ENCODE peak calls at places on chromosomes 11 and 22, in nine cellular contexts. One of them, this sample, is unnamed.

GRCh38 chr11:108743851-108744250 is 79.0 kb downstream of the DDX10 start:
- DNase-seq in aorta: no peak
- DNase-seq in A549: no peak
- DNase-seq in fibroblast of lung: peak; percentile 67
- DNase-seq in RWPE1: no peak
- DNase-seq in cardiac muscle cell: no peak
- DNase-seq in WERI-Rb-1: no peak
- DNase-seq in OCI-LY7: no peak
- DNase-seq in brain microvascular endothelial cell: no peak
- DNase-seq in this sample: no peak

GRCh38 chr11:112523477-112523876 is 262.8 kb upstream of the PLET1 start:
- DNase-seq in aorta: peak; percentile 68
- DNase-seq in A549: no peak
- DNase-seq in fibroblast of lung: no peak
- DNase-seq in RWPE1: no peak
- DNase-seq in cardiac muscle cell: peak; percentile 47
- DNase-seq in WERI-Rb-1: no peak
- DNase-seq in OCI-LY7: no peak
- DNase-seq in brain microvascular endothelial cell: no peak
- DNase-seq in this sample: no peak

GRCh38 chr11:27552356-27552755 is 45.8 kb upstream of the LIN7C start:
- DNase-seq in aorta: no peak
- DNase-seq in A549: no peak
- DNase-seq in fibroblast of lung: no peak
- DNase-seq in RWPE1: no peak
- DNase-seq in cardiac muscle cell: no peak
- DNase-seq in WERI-Rb-1: peak; percentile 45
- DNase-seq in OCI-LY7: no peak
- DNase-seq in brain microvascular endothelial cell: no peak
- DNase-seq in this sample: no peak

GRCh38 chr22:25564979-25565677 is 653 bp downstream of the GRK3 start:
- DNase-seq in aorta: peak; percentile 58
- DNase-seq in A549: peak; percentile 3
- DNase-seq in fibroblast of lung: no peak
- DNase-seq in RWPE1: no peak
- DNase-seq in cardiac muscle cell: no peak
- DNase-seq in WERI-Rb-1: peak; percentile 44
- DNase-seq in OCI-LY7: peak; percentile 39
- DNase-seq in brain microvascular endothelial cell: no peak
- DNase-seq in this sample: no peak

GRCh38 chr11:61362542-61362875 is 335 bp downstream of the TMEM138 start:
- DNase-seq in aorta: no peak
- DNase-seq in A549: peak; percentile 49
- DNase-seq in fibroblast of lung: peak; percentile 61
- DNase-seq in RWPE1: peak; percentile 47
- DNase-seq in cardiac muscle cell: peak; percentile 55
- DNase-seq in WERI-Rb-1: peak; percentile 25
- DNase-seq in OCI-LY7: peak; percentile 47
- DNase-seq in brain microvascular endothelial cell: peak; percentile 53
- DNase-seq in this sample: no peak

GRCh38 chr11:123580557-123581275 is 73.7 kb downstream of the SCN3B start:
- DNase-seq in aorta: peak; percentile 58
- DNase-seq in A549: peak; percentile 55
- DNase-seq in fibroblast of lung: peak; percentile 26
- DNase-seq in RWPE1: peak; percentile 75
- DNase-seq in cardiac muscle cell: peak; percentile 76
- DNase-seq in WERI-Rb-1: peak; percentile 81
- DNase-seq in OCI-LY7: peak; percentile 63
- DNase-seq in brain microvascular endothelial cell: peak; percentile 31
- DNase-seq in this sample: no peak

GRCh38 chr22:33050614-33051230 is 7.5 kb downstream of the SYN3 start:
- DNase-seq in aorta: no peak
- DNase-seq in A549: no peak
- DNase-seq in fibroblast of lung: no peak
- DNase-seq in RWPE1: no peak
- DNase-seq in cardiac muscle cell: no peak
- DNase-seq in WERI-Rb-1: no peak
- DNase-seq in OCI-LY7: no peak
- DNase-seq in brain microvascular endothelial cell: no peak
- DNase-seq in this sample: no peak

GRCh38 chr11:71489311-71490043 is 36.5 kb downstream of the NADSYN1 start:
- DNase-seq in aorta: no peak
- DNase-seq in A549: peak; percentile 27
- DNase-seq in fibroblast of lung: peak; percentile 22
- DNase-seq in RWPE1: peak; percentile 11
- DNase-seq in cardiac muscle cell: no peak
- DNase-seq in WERI-Rb-1: no peak
- DNase-seq in OCI-LY7: no peak
- DNase-seq in brain microvascular endothelial cell: peak; percentile 72
- DNase-seq in this sample: no peak

GRCh38 chr11:36240746-36241295 is 48.4 kb downstream of the COMMD9 start:
- DNase-seq in aorta: no peak
- DNase-seq in A549: no peak
- DNase-seq in fibroblast of lung: no peak
- DNase-seq in RWPE1: no peak
- DNase-seq in cardiac muscle cell: no peak
- DNase-seq in WERI-Rb-1: no peak
- DNase-seq in OCI-LY7: no peak
- DNase-seq in brain microvascular endothelial cell: no peak
- DNase-seq in this sample: no peak

GRCh38 chr11:111176603-111177002 is 68.9 kb upstream of the POU2AF2 start:
- DNase-seq in aorta: no peak
- DNase-seq in A549: no peak
- DNase-seq in fibroblast of lung: no peak
- DNase-seq in RWPE1: no peak
- DNase-seq in cardiac muscle cell: no peak
- DNase-seq in WERI-Rb-1: no peak
- DNase-seq in OCI-LY7: peak; percentile 52
- DNase-seq in brain microvascular endothelial cell: no peak
- DNase-seq in this sample: no peak

GRCh38 chr11:73726825-73727224 is 34.0 kb downstream of the RAB6A start:
- DNase-seq in aorta: no peak
- DNase-seq in A549: no peak
- DNase-seq in fibroblast of lung: no peak
- DNase-seq in RWPE1: no peak
- DNase-seq in cardiac muscle cell: no peak
- DNase-seq in WERI-Rb-1: no peak
- DNase-seq in OCI-LY7: no peak
- DNase-seq in brain microvascular endothelial cell: no peak
- DNase-seq in this sample: no peak

GRCh38 chr22:29121124-29121523 is 48.3 kb downstream of the KREMEN1 start:
- DNase-seq in aorta: no peak
- DNase-seq in A549: no peak
- DNase-seq in fibroblast of lung: no peak
- DNase-seq in RWPE1: no peak
- DNase-seq in cardiac muscle cell: no peak
- DNase-seq in WERI-Rb-1: no peak
- DNase-seq in OCI-LY7: no peak
- DNase-seq in brain microvascular endothelial cell: no peak
- DNase-seq in this sample: no peak

GRCh38 chr11:118434553-118435232 is 1.6 kb upstream of the KMT2A start:
- DNase-seq in aorta: peak; percentile 55
- DNase-seq in A549: no peak
- DNase-seq in fibroblast of lung: peak; percentile 26
- DNase-seq in RWPE1: peak; percentile 20
- DNase-seq in cardiac muscle cell: peak; percentile 81
- DNase-seq in WERI-Rb-1: peak; percentile 64
- DNase-seq in OCI-LY7: peak; percentile 59
- DNase-seq in brain microvascular endothelial cell: no peak
- DNase-seq in this sample: no peak

DNA sequence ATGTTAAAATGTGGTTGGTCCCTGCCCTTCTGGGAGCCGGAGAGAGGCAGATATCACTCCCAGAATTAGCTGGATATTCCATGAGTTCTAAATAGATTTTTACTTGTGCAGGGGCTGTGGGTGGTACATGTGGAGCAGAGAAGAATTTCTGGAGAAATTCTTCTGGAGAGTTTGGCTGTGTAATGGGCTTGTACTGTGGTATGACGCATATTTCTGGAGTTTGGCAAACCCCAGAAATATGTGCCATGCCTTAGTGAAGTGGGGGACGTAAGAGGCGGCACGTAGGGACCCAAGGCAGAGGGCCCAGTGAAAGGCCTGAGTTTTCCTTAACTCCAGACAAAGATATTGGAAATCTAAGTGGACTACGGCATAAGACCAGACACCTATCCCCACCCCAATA is 51.3 kb upstream of the TBCEL start:
- DNase-seq in aorta: no peak
- DNase-seq in A549: no peak
- DNase-seq in fibroblast of lung: no peak
- DNase-seq in RWPE1: no peak
- DNase-seq in cardiac muscle cell: no peak
- DNase-seq in WERI-Rb-1: no peak
- DNase-seq in OCI-LY7: no peak
- DNase-seq in brain microvascular endothelial cell: no peak
- DNase-seq in this sample: no peak
- H3K27ac ChIP-seq in aorta: no peak overlapping the region
- H3K27ac ChIP-seq in A549: no peak overlapping the region
- H3K27ac ChIP-seq in fibroblast of lung: no peak overlapping the region
- H3K27ac ChIP-seq in RWPE1: no peak overlapping the region
- H3K27ac ChIP-seq in cardiac muscle cell: no peak overlapping the region
- H3K27ac ChIP-seq in WERI-Rb-1: no peak overlapping the region
- H3K27ac ChIP-seq in OCI-LY7: no peak overlapping the region
- H3K27ac ChIP-seq in brain microvascular endothelial cell: no peak overlapping the region
- H3K27ac ChIP-seq in this sample: no peak overlapping the region

DNA sequence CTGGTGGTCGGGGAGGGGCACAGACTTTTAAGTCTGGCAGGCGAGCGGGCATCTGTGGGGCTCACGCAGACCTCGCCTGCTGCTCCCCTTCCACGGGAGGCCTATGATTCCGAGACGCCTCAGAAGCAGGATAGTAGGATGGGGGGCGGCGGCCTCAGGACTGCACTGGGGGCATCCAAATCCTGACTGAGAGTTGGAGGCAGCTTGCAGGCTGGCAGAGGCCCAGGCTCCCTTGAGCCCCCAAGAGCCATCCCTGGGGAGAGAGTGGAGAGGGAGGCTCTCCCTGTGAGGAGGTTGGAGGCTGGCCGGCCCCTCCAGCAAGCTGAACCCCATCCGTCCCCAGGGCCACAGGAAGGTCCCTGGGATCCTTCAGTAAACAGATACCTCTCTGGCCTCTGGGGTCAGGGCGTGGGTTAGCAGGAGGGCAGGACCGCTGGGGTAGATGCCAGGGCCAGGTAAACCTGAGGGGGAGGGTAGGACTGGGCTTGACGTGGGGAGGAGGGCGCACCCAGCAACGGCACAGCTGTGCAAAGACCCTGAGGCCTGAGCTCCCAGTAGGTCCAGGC is 33.3 kb downstream of the SBF1 start:
- DNase-seq in aorta: no peak
- DNase-seq in A549: no peak
- DNase-seq in fibroblast of lung: no peak
- DNase-seq in RWPE1: no peak
- DNase-seq in cardiac muscle cell: no peak
- DNase-seq in WERI-Rb-1: no peak
- DNase-seq in OCI-LY7: no peak
- DNase-seq in brain microvascular endothelial cell: no peak
- DNase-seq in this sample: no peak
- H3K27ac ChIP-seq in aorta: no peak overlapping the region
- H3K27ac ChIP-seq in A549: no peak overlapping the region
- H3K27ac ChIP-seq in fibroblast of lung: no peak overlapping the region
- H3K27ac ChIP-seq in RWPE1: peak overlapping the region; percentile 57
- H3K27ac ChIP-seq in cardiac muscle cell: no peak overlapping the region
- H3K27ac ChIP-seq in WERI-Rb-1: no peak overlapping the region
- H3K27ac ChIP-seq in OCI-LY7: no peak overlapping the region
- H3K27ac ChIP-seq in brain microvascular endothelial cell: no peak overlapping the region
- H3K27ac ChIP-seq in this sample: no peak overlapping the region

GRCh38 chr11:65861533-65862183 is 1.4 kb downstream of the MUS81 start:
- DNase-seq in aorta: peak; percentile 46
- DNase-seq in A549: no peak
- DNase-seq in fibroblast of lung: no peak
- DNase-seq in RWPE1: no peak
- DNase-seq in cardiac muscle cell: no peak
- DNase-seq in WERI-Rb-1: peak; percentile 13
- DNase-seq in OCI-LY7: no peak
- DNase-seq in brain microvascular endothelial cell: no peak
- DNase-seq in this sample: no peak
- H3K27ac ChIP-seq in aorta: no peak overlapping the region
- H3K27ac ChIP-seq in A549: peak overlapping the region; percentile 96
- H3K27ac ChIP-seq in fibroblast of lung: peak overlapping the region; percentile 98
- H3K27ac ChIP-seq in RWPE1: peak overlapping the region; percentile 98
- H3K27ac ChIP-seq in cardiac muscle cell: peak overlapping the region; percentile 99
- H3K27ac ChIP-seq in WERI-Rb-1: peak overlapping the region; percentile 99
- H3K27ac ChIP-seq in OCI-LY7: peak overlapping the region; percentile 93
- H3K27ac ChIP-seq in brain microvascular endothelial cell: peak overlapping the region; percentile 93
- H3K27ac ChIP-seq in this sample: peak overlapping the region; percentile 96

GRCh38 chr11:46332568-46333128 is 14.6 kb upstream of the DGKZ start:
- DNase-seq in aorta: no peak
- DNase-seq in A549: no peak
- DNase-seq in fibroblast of lung: no peak
- DNase-seq in RWPE1: no peak
- DNase-seq in cardiac muscle cell: peak; percentile 67
- DNase-seq in WERI-Rb-1: no peak
- DNase-seq in OCI-LY7: no peak
- DNase-seq in brain microvascular endothelial cell: no peak
- DNase-seq in this sample: no peak
- H3K27ac ChIP-seq in aorta: no peak overlapping the region
- H3K27ac ChIP-seq in A549: peak overlapping the region; percentile 30
- H3K27ac ChIP-seq in fibroblast of lung: no peak overlapping the region
- H3K27ac ChIP-seq in RWPE1: no peak overlapping the region
- H3K27ac ChIP-seq in cardiac muscle cell: no peak overlapping the region
- H3K27ac ChIP-seq in WERI-Rb-1: no peak overlapping the region
- H3K27ac ChIP-seq in OCI-LY7: no peak overlapping the region
- H3K27ac ChIP-seq in brain microvascular endothelial cell: no peak overlapping the region
- H3K27ac ChIP-seq in this sample: no peak overlapping the region

DNA sequence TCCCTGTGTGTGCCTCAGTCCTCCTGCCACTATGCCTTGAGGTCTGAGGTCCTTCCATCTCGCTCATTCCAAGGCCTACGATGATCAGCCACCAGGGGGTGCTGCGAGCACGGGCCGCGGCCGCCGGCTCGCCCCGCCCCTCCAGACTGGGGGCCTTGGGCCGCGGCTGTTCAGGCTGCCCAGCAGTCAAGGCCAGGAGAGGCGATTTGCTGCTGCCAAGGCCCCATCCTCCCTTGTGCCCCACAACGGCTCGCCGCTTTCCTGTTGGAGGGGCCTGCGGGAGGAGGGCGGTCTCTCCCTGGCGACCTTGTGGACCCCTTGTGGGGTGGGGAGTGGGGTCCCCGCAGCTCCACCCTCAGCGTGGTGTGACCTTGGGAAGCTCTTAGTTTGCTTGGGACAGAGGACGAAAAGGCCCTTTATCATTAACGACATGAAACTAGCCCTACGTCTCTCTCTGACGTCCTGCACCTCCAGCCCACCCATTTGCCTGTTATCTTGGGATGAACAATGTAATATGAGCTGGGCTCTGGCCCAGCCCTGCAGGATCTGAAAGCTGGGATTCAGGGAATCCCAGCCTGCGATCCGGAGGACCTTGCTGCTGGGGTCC is 5.4 kb upstream of the GALR3 start:
- DNase-seq in aorta: peak; percentile 86
- DNase-seq in A549: peak; percentile 69
- DNase-seq in fibroblast of lung: peak; percentile 78
- DNase-seq in RWPE1: peak; percentile 64
- DNase-seq in cardiac muscle cell: peak; percentile 92
- DNase-seq in WERI-Rb-1: peak; percentile 81
- DNase-seq in OCI-LY7: peak; percentile 76
- DNase-seq in brain microvascular endothelial cell: peak; percentile 72
- DNase-seq in this sample: no peak
- H3K27ac ChIP-seq in aorta: no peak overlapping the region
- H3K27ac ChIP-seq in A549: peak overlapping the region; percentile 88
- H3K27ac ChIP-seq in fibroblast of lung: peak overlapping the region; percentile 65
- H3K27ac ChIP-seq in RWPE1: peak overlapping the region; percentile 65
- H3K27ac ChIP-seq in cardiac muscle cell: peak overlapping the region; percentile 86
- H3K27ac ChIP-seq in WERI-Rb-1: no peak overlapping the region
- H3K27ac ChIP-seq in OCI-LY7: no peak overlapping the region
- H3K27ac ChIP-seq in brain microvascular endothelial cell: peak overlapping the region; percentile 61
- H3K27ac ChIP-seq in this sample: no peak overlapping the region

GRCh38 chr22:42626951-42627625 is 12.4 kb upstream of the POLDIP3 start:
- DNase-seq in aorta: no peak
- DNase-seq in A549: no peak
- DNase-seq in fibroblast of lung: no peak
- DNase-seq in RWPE1: no peak
- DNase-seq in cardiac muscle cell: no peak
- DNase-seq in WERI-Rb-1: no peak
- DNase-seq in OCI-LY7: no peak
- DNase-seq in brain microvascular endothelial cell: no peak
- DNase-seq in this sample: no peak
- H3K27ac ChIP-seq in aorta: no peak overlapping the region
- H3K27ac ChIP-seq in A549: no peak overlapping the region
- H3K27ac ChIP-seq in fibroblast of lung: no peak overlapping the region
- H3K27ac ChIP-seq in RWPE1: peak overlapping the region; percentile 100
- H3K27ac ChIP-seq in cardiac muscle cell: no peak overlapping the region
- H3K27ac ChIP-seq in WERI-Rb-1: no peak overlapping the region
- H3K27ac ChIP-seq in OCI-LY7: no peak overlapping the region
- H3K27ac ChIP-seq in brain microvascular endothelial cell: no peak overlapping the region
- H3K27ac ChIP-seq in this sample: no peak overlapping the region

This sample was measured in epithelial cell of prostate.